ENCODE peak calls at places on chromosomes 11 and 22, in five cellular contexts. C is left ventricle myocardium inferior, D is SK-N-DZ, E is natural killer cell, P is amniotic epithelial cell. B is an unnamed sample.

GRCh38 chr11:8698379-8698851 is 15.8 kb downstream of the RPL27A start:
- DNase-seq in C (no peak), D (no peak), E (no peak), P (no peak), B (no peak)

GRCh38 chr11:2295971-2296912 is 5.5 kb downstream of the C11orf21 start:
- DNase-seq in C (no peak), D (no peak), E (peak; percentile 9), P (no peak), B (no peak)

GRCh38 chr22:31870890-31871289 is 73.4 kb upstream of the YWHAH start:
- DNase-seq in C (no peak), D (no peak), E (no peak), P (peak; percentile 87), B (peak; percentile 81)

GRCh38 chr22:16969508-16970327 is 38.3 kb downstream of the GAB4 start:
- DNase-seq in C (no peak), D (no peak), E (no peak), P (no peak), B (no peak)

GRCh38 chr11:79185351-79185750 is 255.5 kb downstream of the TENM4 start:
- DNase-seq in C (no peak), D (no peak), E (no peak), P (no peak), B (no peak)

GRCh38 chr11:72012897-72013721 is 14.4 kb downstream of the IL18BP start:
- DNase-seq in C (peak; percentile 75), D (no peak), E (no peak), P (peak; percentile 74), B (peak; percentile 87)

GRCh38 chr22:26786398-26786797 is 129.0 kb downstream of the MIAT start:
- DNase-seq in C (no peak), D (no peak), E (no peak), P (no peak), B (no peak)

GRCh38 chr22:27918351-27919221 is 470 bp downstream of the PITPNB start:
- DNase-seq in C (peak; percentile 46), D (peak; percentile 59), E (peak; percentile 42), P (peak; percentile 75), B (peak; percentile 53)

GRCh38 chr11:117995472-117995871 is 9.3 kb downstream of the IL10RA start:
- DNase-seq in C (no peak), D (no peak), E (no peak), P (no peak), B (no peak)

GRCh38 chr11:4076774-4077173 is 17.8 kb upstream of the RRM1 start:
- DNase-seq in C (no peak), D (no peak), E (no peak), P (no peak), B (no peak)

GRCh38 chr11:96567193-96567592 is 177.4 kb downstream of the JRKL start:
- DNase-seq in C (no peak), D (no peak), E (no peak), P (peak; percentile 31), B (peak; percentile 37)

GRCh38 chr11:41622707-41623359 is 163.4 kb upstream of the LRRC4C start:
- DNase-seq in C (no peak), D (no peak), E (no peak), P (no peak), B (no peak)

GRCh38 chr22:46149998-46150549 is at the start of gene PPARA:
- DNase-seq in C (peak; percentile 94), D (peak; percentile 57), E (peak; percentile 86), P (peak; percentile 71), B (peak; percentile 44)

GRCh38 chr11:94787798-94788197 is 19.6 kb downstream of the AMOTL1 start:
- DNase-seq in C (no peak), D (no peak), E (no peak), P (no peak), B (no peak)

GRCh38 chr22:48612077-48612995 is 1215.3 kb downstream of the BRD1 start:
- DNase-seq in C (no peak), D (no peak), E (no peak), P (no peak), B (no peak)

GRCh38 chr22:32335471-32335870 is 22.2 kb upstream of the RFPL3 start:
- DNase-seq in C (no peak), D (no peak), E (no peak), P (no peak), B (no peak)

GRCh38 chr11:64088159-64089026 is 52.7 kb downstream of the FLRT1 start:
- DNase-seq in C (no peak), D (peak; percentile 57), E (no peak), P (no peak), B (no peak)

GRCh38 chr11:116384876-116385275 is 387.9 kb downstream of the BUD13 start:
- DNase-seq in C (no peak), D (no peak), E (no peak), P (no peak), B (no peak)

GRCh38 chr11:119188887-119189286 is 3.6 kb downstream of the NHERF4 start:
- DNase-seq in C (no peak), D (no peak), E (no peak), P (no peak), B (no peak)

GRCh38 chr11:23556163-23556750 is 696.0 kb upstream of the CCDC179 start:
- DNase-seq in C (no peak), D (no peak), E (no peak), P (no peak), B (no peak)

GRCh38 chr22:37154925-37155712 is 5.4 kb upstream of the IL2RB start:
- DNase-seq in C (no peak), D (no peak), E (no peak), P (peak; percentile 15), B (peak; percentile 27)

GRCh38 chr11:123590296-123590912 is 64.0 kb downstream of the SCN3B start:
- DNase-seq in C (no peak), D (no peak), E (no peak), P (peak; percentile 16), B (peak; percentile 39)

GRCh38 chr11:14148653-14149273 is 186.2 kb downstream of the SPON1 start:
- DNase-seq in C (no peak), D (no peak), E (no peak), P (peak; percentile 40), B (peak; percentile 54)

GRCh38 chr11:27705873-27706820 is 5.9 kb upstream of the BDNF start:
- DNase-seq in C (no peak), D (peak; percentile 66), E (no peak), P (peak; percentile 83), B (peak; percentile 52)

GRCh38 chr11:91587131-91587530 is 637.5 kb upstream of the FAT3 start:
- DNase-seq in C (no peak), D (no peak), E (no peak), P (no peak), B (no peak)

GRCh38 chr11:110070176-110070575 is 23.0 kb upstream of the ZC3H12C start:
- DNase-seq in C (no peak), D (no peak), E (no peak), P (no peak), B (no peak)

B was measured in choroid plexus epithelial cell.